ENCODE peak calls at places on chromosomes 16 and 17, in six cellular contexts. M, E, D, L, K and T are unnamed samples.

GRCh38 chr16:80627108-80627507 is 86.3 kb downstream of the DYNLRB2 start:
- DNase-seq in M (no peak), E (no peak), D (no peak), L (no peak), K (no peak), T (no peak)

GRCh38 chr17:65314212-65314611 is 177.0 kb downstream of the RGS9 start:
- DNase-seq in M (no peak), E (no peak), D (no peak), L (no peak), K (no peak), T (no peak)

GRCh38 chr16:29753516-29753915 is 7.7 kb upstream of the C16orf54 start:
- DNase-seq in M (no peak), E (no peak), D (no peak), L (no peak), K (no peak), T (no peak)

GRCh38 chr16:24670623-24671454 is 58.6 kb upstream of the TNRC6A start:
- DNase-seq in M (peak), E (peak), D (peak), L (peak), K (no peak), T (peak)

GRCh38 chr16:48904333-48904732 is 294.4 kb upstream of the N4BP1 start:
- DNase-seq in M (no peak), E (no peak), D (no peak), L (no peak), K (no peak), T (no peak)

GRCh38 chr17:14840616-14841231 is 424.4 kb downstream of the PMP22 start:
- DNase-seq in M (no peak), E (peak), D (no peak), L (peak), K (no peak), T (no peak)

GRCh38 chr17:18219016-18219415 is 6.4 kb upstream of the LLGL1 start:
- DNase-seq in M (no peak), E (peak), D (no peak), L (peak), K (no peak), T (no peak)

GRCh38 chr16:25478476-25478875 is 213.3 kb upstream of the HS3ST4 start:
- DNase-seq in M (no peak), E (no peak), D (no peak), L (no peak), K (no peak), T (no peak)

GRCh38 chr17:72488542-72489272 is 367.9 kb downstream of the SOX9 start:
- DNase-seq in M (no peak), E (no peak), D (no peak), L (no peak), K (no peak), T (no peak)

GRCh38 chr16:58511933-58512815 is 3.1 kb upstream of the SETD6 start:
- DNase-seq in M (peak), E (peak), D (peak), L (peak), K (peak), T (no peak)

DNA sequence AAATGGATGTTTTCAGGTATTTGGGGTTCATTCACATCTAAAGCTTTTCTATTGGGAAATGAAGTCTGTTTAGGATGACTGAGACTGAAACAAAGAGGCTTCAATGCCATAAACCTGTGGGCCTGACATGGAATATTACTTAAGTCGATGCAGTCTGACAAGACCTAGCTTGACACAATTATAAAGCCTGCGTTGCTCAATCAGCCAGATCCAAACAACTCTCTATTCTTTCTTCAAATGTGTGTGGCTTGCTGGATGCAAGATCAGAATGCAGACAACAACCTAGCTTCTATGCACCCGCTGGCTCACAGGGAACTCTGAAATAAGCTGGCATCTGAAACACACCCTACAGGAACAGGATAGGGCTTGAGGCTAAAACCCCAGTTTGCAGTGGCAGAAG is 40.0 kb downstream of the RFFL start:
- DNase-seq in M (no peak), E (peak), D (no peak), L (no peak), K (no peak), T (no peak)
- H2BK15ac ChIP-seq in M (no peak), E (no peak), D (no peak), L (peak), K (no peak), T (no peak)

GRCh38 chr17:42519546-42520444 is 16.2 kb upstream of the NAGLU start:
- DNase-seq in M (peak), E (peak), D (peak), L (peak), K (peak), T (peak)

GRCh38 chr17:42518046-42518754 is 17.8 kb upstream of the NAGLU start:
- DNase-seq in M (no peak), E (peak), D (peak), L (peak), K (no peak), T (no peak)

GRCh38 chr17:42520540-42520951 is 15.5 kb upstream of the NAGLU start:
- DNase-seq in M (peak), E (no peak), D (peak), L (no peak), K (no peak), T (no peak)

GRCh38 chr17:42517516-42517915 is 18.5 kb upstream of the NAGLU start:
- DNase-seq in M (peak), E (peak), D (peak), L (peak), K (peak), T (peak)

DNA sequence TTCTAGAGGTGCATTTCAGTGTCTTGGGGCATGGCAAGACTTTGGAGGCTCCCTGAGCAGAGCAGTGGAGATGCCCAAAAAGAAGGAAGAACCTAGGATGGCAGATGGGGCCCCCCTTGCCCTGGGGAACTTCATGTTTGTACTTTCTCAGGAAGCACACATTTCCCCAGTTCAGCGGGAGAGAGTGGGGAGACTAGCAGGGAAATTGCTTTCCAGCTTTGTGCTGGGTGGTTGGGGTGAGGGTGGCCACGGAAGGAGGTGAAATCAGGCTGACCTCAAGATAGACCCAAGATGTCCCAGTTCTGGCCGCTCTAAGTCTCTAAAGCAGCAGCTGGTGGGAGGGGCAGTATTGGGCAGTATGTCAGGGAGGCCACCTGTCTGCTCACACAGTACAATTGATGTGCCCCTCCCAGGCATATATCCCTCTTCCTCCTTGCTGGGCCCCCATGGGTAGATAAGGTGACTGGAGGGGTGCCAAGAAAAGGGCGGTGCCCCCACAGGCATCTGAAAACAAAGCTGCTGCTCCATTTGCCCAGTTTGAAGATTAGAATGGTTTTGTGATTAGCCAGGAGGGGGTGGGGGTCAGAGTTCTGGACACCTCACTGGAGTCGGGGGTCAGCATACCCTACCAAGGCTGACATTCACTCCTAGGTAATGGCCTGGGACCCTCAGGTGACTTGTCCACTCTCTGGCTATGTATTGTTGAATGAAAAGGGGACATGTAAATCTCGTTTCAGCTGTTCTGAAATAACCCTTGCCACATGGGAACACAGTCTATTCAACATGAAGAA is 17.1 kb upstream of the NAGLU start:
- DNase-seq in M (no peak), E (no peak), D (peak), L (no peak), K (no peak), T (no peak)
- H2BK15ac ChIP-seq in M (no peak), E (peak), D (no peak), L (peak), K (no peak), T (peak)

GRCh38 chr17:81832608-81833159 is 407 bp downstream of the MCRIP1 start:
- DNase-seq in M (no peak), E (peak), D (no peak), L (no peak), K (no peak), T (no peak)

GRCh38 chr17:81831563-81831956 is 1.5 kb downstream of the MCRIP1 start:
- DNase-seq in M (no peak), E (no peak), D (no peak), L (no peak), K (no peak), T (no peak)

GRCh38 chr17:81828656-81829055 is 4.4 kb downstream of the MCRIP1 start:
- DNase-seq in M (no peak), E (no peak), D (no peak), L (no peak), K (no peak), T (no peak)

GRCh38 chr17:81831957-81832607 is 1.0 kb downstream of the MCRIP1 start:
- DNase-seq in M (no peak), E (peak), D (no peak), L (peak), K (no peak), T (no peak)

GRCh38 chr17:81829858-81830257 is 3.2 kb downstream of the MCRIP1 start:
- DNase-seq in M (no peak), E (no peak), D (no peak), L (no peak), K (no peak), T (no peak)
- H2BK15ac ChIP-seq in M (no peak), E (no peak), D (no peak), L (no peak), K (no peak), T (no peak)

DNA sequence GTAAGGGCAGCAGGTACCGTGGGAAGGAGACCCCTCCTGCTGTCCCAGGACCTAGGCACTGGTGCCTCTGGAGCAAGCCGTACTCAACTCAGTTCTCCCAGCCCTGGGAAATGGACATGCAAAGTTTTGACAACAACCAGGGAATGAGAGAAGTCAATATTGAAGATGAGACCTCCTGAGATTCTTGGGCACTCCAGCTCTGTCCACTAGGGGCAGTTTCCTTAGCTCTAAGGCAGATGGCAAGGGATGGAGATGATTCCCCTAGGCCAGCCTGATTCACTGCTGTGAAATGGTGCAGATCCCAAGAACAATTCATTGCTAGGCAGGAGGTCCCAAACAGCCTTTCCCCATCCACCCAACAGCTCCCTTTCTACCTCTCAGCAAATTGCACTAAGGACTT is 20.6 kb upstream of the SDR42E2 start:
- DNase-seq in M (peak), E (peak), D (peak), L (peak), K (no peak), T (no peak)
- H2BK15ac ChIP-seq in M (no peak), E (no peak), D (no peak), L (no peak), K (no peak), T (no peak)

GRCh38 chr17:36104601-36105000 is 974 bp downstream of the CCL4 start:
- DNase-seq in M (no peak), E (no peak), D (peak), L (no peak), K (no peak), T (no peak)

GRCh38 chr17:36107660-36108059 is 4.0 kb downstream of the CCL4 start:
- DNase-seq in M (no peak), E (no peak), D (no peak), L (no peak), K (no peak), T (no peak)

DNA sequence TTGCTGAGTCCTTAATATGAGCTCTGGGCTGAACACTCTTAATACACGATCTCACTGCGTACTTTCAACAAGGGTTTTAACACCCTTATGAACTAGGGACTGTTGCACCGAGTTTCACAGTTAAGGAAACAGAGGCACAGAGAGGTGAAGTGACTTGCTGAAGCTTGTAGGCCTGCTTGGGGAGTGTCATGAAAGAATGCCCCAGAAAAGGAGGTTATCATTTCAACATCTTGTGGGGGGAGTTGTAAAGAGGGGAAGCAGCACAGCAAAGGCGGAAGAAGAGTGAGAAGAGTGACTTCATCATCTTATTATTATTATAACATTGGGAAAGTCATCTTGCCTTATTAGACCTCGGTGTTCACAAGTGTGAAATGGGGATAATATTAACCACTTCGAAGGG is 2.1 kb downstream of the CCL4 start:
- DNase-seq in M (no peak), E (no peak), D (no peak), L (no peak), K (no peak), T (no peak)
- H2BK15ac ChIP-seq in M (no peak), E (no peak), D (no peak), L (no peak), K (no peak), T (no peak)

GRCh38 chr17:66920426-66920825 is 44.1 kb upstream of the CACNG4 start:
- DNase-seq in M (no peak), E (no peak), D (no peak), L (no peak), K (no peak), T (no peak)
- H2BK15ac ChIP-seq in M (no peak), E (no peak), D (no peak), L (no peak), K (no peak), T (no peak)

DNA sequence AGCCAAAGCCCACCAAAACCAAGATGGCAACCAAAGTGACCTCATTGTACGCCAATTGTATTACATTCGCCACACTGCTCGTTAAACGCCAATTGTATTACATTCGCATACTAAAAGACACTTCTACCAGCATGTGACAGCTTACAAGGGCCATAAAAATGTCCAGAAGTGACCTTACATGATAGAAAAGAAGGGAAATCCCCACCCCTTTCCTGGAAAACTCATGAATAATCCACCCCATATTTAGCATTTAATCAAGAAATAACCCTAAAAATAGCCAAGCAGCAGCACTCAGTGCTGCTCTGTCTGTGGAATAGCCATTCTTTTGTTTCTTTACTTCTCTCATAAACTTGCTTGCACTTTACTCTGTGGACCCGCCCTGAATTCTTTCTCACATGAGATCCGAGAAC is 25.7 kb downstream of the PSMD7 start:
- DNase-seq in M (no peak), E (peak), D (no peak), L (no peak), K (no peak), T (no peak)
- H2BK15ac ChIP-seq in M (no peak), E (no peak), D (no peak), L (no peak), K (no peak), T (no peak)